ENCODE peak calls at places on chromosomes 5 and 9, in six cellular contexts. One of them, this sample, is unnamed.

GRCh38 chr9:38708759-38709158 is 11.2 kb downstream of the FAM240B start:
- DNase-seq in breast epithelium: no peak
- DNase-seq in suprapubic skin: no peak
- DNase-seq in esophagus muscularis mucosa: no peak
- DNase-seq in Panc1: no peak
- DNase-seq in HCT116: no peak
- DNase-seq in this sample: no peak

GRCh38 chr5:116938488-116938887 is 363.9 kb upstream of the SEMA6A start:
- DNase-seq in suprapubic skin: no peak
- DNase-seq in breast epithelium: no peak
- DNase-seq in Panc1: no peak
- DNase-seq in esophagus muscularis mucosa: no peak
- DNase-seq in HCT116: no peak
- DNase-seq in this sample: no peak

GRCh38 chr9:108860354-108860753 is 1.7 kb upstream of the ACTL7A start:
- DNase-seq in Panc1: no peak
- DNase-seq in esophagus muscularis mucosa: no peak
- DNase-seq in suprapubic skin: no peak
- DNase-seq in breast epithelium: no peak
- DNase-seq in HCT116: no peak
- DNase-seq in this sample: peak

GRCh38 chr9:37026936-37027581 is 7.0 kb downstream of the PAX5 start:
- DNase-seq in suprapubic skin: no peak
- DNase-seq in HCT116: no peak
- DNase-seq in esophagus muscularis mucosa: no peak
- DNase-seq in Panc1: no peak
- DNase-seq in breast epithelium: no peak
- DNase-seq in this sample: no peak

GRCh38 chr9:38339087-38339486 is 53.4 kb upstream of the ALDH1B1 start:
- DNase-seq in esophagus muscularis mucosa: no peak
- DNase-seq in breast epithelium: no peak
- DNase-seq in HCT116: no peak
- DNase-seq in Panc1: no peak
- DNase-seq in suprapubic skin: no peak
- DNase-seq in this sample: no peak

GRCh38 chr5:44983006-44983405 is 174.3 kb downstream of the MRPS30 start:
- DNase-seq in suprapubic skin: no peak
- DNase-seq in Panc1: no peak
- DNase-seq in HCT116: peak
- DNase-seq in esophagus muscularis mucosa: no peak
- DNase-seq in breast epithelium: no peak
- DNase-seq in this sample: no peak

GRCh38 chr9:1442105-1442504 is 391.9 kb downstream of the DMRT2 start:
- DNase-seq in Panc1: no peak
- DNase-seq in breast epithelium: no peak
- DNase-seq in HCT116: no peak
- DNase-seq in suprapubic skin: no peak
- DNase-seq in esophagus muscularis mucosa: no peak
- DNase-seq in this sample: no peak

GRCh38 chr5:178532236-178532635 is 58.0 kb downstream of the COL23A1 start:
- DNase-seq in HCT116: no peak
- DNase-seq in Panc1: no peak
- DNase-seq in suprapubic skin: no peak
- DNase-seq in breast epithelium: no peak
- DNase-seq in esophagus muscularis mucosa: no peak
- DNase-seq in this sample: no peak

GRCh38 chr9:135898634-135899407 is 8.5 kb downstream of the CAMSAP1 start:
- DNase-seq in esophagus muscularis mucosa: no peak
- DNase-seq in HCT116: no peak
- DNase-seq in Panc1: no peak
- DNase-seq in breast epithelium: no peak
- DNase-seq in suprapubic skin: peak
- DNase-seq in this sample: peak

GRCh38 chr9:19641046-19641445 is 147.8 kb downstream of the SLC24A2 start:
- DNase-seq in breast epithelium: no peak
- DNase-seq in esophagus muscularis mucosa: no peak
- DNase-seq in HCT116: no peak
- DNase-seq in Panc1: no peak
- DNase-seq in suprapubic skin: no peak
- DNase-seq in this sample: no peak

GRCh38 chr5:151034422-151035379 is 14.3 kb downstream of the GPX3 start:
- DNase-seq in breast epithelium: no peak
- DNase-seq in suprapubic skin: no peak
- DNase-seq in Panc1: no peak
- DNase-seq in HCT116: no peak
- DNase-seq in esophagus muscularis mucosa: no peak
- DNase-seq in this sample: no peak

GRCh38 chr9:131013771-131014676 is 5.0 kb downstream of the LAMC3 start:
- DNase-seq in HCT116: no peak
- DNase-seq in breast epithelium: no peak
- DNase-seq in esophagus muscularis mucosa: no peak
- DNase-seq in suprapubic skin: no peak
- DNase-seq in Panc1: no peak
- DNase-seq in this sample: no peak

GRCh38 chr9:94642526-94642925 is 3.2 kb upstream of the FBP1 start:
- DNase-seq in esophagus muscularis mucosa: no peak
- DNase-seq in suprapubic skin: no peak
- DNase-seq in breast epithelium: no peak
- DNase-seq in Panc1: no peak
- DNase-seq in HCT116: no peak
- DNase-seq in this sample: no peak

GRCh38 chr5:119022017-119022745 is 33.8 kb upstream of the DTWD2 start:
- DNase-seq in breast epithelium: no peak
- DNase-seq in HCT116: no peak
- DNase-seq in esophagus muscularis mucosa: no peak
- DNase-seq in suprapubic skin: no peak
- DNase-seq in Panc1: peak
- DNase-seq in this sample: no peak

GRCh38 chr5:38936269-38936668 is 90.5 kb downstream of the OSMR start:
- DNase-seq in breast epithelium: no peak
- DNase-seq in suprapubic skin: no peak
- DNase-seq in HCT116: no peak
- DNase-seq in Panc1: no peak
- DNase-seq in esophagus muscularis mucosa: no peak
- DNase-seq in this sample: no peak

GRCh38 chr5:128426090-128426534 is 111.9 kb downstream of the FBN2 start:
- DNase-seq in breast epithelium: no peak
- DNase-seq in suprapubic skin: no peak
- DNase-seq in HCT116: no peak
- DNase-seq in esophagus muscularis mucosa: no peak
- DNase-seq in Panc1: no peak
- DNase-seq in this sample: no peak

GRCh38 chr5:157116483-157116954 is 7.7 kb upstream of the HAVCR2 start:
- DNase-seq in suprapubic skin: no peak
- DNase-seq in breast epithelium: no peak
- DNase-seq in HCT116: no peak
- DNase-seq in esophagus muscularis mucosa: no peak
- DNase-seq in Panc1: no peak
- DNase-seq in this sample: no peak

GRCh38 chr5:38401145-38401544 is 142.8 kb downstream of the EGFLAM start:
- DNase-seq in suprapubic skin: no peak
- DNase-seq in Panc1: no peak
- DNase-seq in esophagus muscularis mucosa: no peak
- DNase-seq in breast epithelium: no peak
- DNase-seq in HCT116: no peak
- DNase-seq in this sample: no peak

DNA sequence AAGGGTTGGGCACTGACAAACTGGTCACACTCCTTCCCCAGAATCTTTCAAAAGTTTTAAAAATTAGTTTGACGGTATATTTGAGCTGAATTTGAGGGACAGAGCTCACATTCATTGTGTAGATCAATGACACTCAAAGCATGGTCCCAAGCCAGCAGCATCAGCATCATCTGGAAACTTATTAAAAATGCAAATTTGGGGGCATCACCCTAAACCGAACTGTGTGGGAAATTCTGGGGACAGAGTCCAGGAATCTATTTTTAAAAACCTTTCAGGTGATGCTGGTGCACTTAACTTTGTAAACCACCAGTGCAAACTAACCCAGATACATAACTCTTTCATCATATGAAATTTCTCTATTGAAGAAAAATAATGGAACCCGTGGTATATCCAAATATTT is 58.1 kb upstream of the MTAP start:
- DNase-seq in breast epithelium: no peak
- DNase-seq in HCT116: no peak
- DNase-seq in esophagus muscularis mucosa: no peak
- DNase-seq in suprapubic skin: no peak
- DNase-seq in Panc1: no peak
- DNase-seq in this sample: no peak
- H3K4me3 ChIP-seq in breast epithelium: no peak
- H3K4me3 ChIP-seq in HCT116: no peak
- H3K4me3 ChIP-seq in esophagus muscularis mucosa: no peak
- H3K4me3 ChIP-seq in suprapubic skin: no peak
- H3K4me3 ChIP-seq in Panc1: no peak
- H3K4me3 ChIP-seq in this sample: no peak

DNA sequence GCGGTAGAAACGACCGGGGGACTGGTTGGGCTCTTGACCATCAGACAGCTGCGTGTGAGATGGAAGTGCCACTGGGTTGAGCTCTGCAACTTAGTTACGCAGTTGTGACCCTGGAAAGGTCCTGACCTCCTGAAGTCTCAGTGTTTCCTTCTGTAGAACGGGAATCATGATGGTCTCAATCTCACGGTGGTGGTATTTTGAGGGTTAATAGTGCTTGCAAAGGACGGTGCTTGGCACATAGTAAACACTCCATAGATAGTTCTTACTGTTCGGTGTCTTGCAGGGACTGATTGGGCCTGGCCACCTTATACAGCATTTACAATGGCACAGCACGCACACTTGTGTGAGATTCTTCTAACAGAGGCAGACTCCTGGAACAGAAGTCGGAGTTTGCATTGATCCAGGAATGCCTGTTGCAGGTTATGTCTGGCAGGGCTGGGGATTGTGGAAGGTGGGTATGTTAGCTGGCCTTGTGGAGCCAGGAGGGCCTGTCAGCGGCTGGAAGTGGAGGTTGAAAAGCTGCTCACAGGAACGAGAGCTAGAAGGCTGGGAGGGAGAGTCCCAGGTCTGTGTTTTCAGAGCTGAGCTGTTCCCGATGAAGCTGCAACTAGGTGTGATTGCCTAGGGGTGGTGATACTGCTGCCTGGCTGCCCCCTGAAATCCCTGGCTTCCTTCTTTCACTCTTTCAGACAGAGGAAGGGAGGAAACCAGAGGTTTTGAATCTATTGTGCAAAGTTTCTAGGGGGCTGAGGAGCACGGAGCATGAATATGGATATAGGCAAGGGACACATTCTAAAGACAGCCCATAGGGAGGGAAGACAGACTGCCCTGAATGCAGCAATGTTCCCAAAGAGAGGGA is 1.0 kb upstream of the TXN start:
- DNase-seq in suprapubic skin: no peak
- DNase-seq in HCT116: no peak
- DNase-seq in esophagus muscularis mucosa: no peak
- DNase-seq in Panc1: peak
- DNase-seq in breast epithelium: no peak
- DNase-seq in this sample: no peak
- TF ChIP-seq POLR2AphosphoS5 in suprapubic skin: no peak
- TF ChIP-seq POLR2AphosphoS5 in HCT116: no peak
- TF ChIP-seq POLR2AphosphoS5 in esophagus muscularis mucosa: no peak
- TF ChIP-seq POLR2AphosphoS5 in Panc1: no peak
- TF ChIP-seq POLR2AphosphoS5 in breast epithelium: no peak
- TF ChIP-seq POLR2AphosphoS5 in this sample: no peak

GRCh38 chr5:148969291-148969690 is 93.6 kb downstream of the SH3TC2 start:
- DNase-seq in Panc1: no peak
- DNase-seq in HCT116: no peak
- DNase-seq in esophagus muscularis mucosa: no peak
- DNase-seq in breast epithelium: no peak
- DNase-seq in suprapubic skin: no peak
- DNase-seq in this sample: no peak

GRCh38 chr5:148966348-148966747 is 96.5 kb downstream of the SH3TC2 start:
- DNase-seq in suprapubic skin: no peak
- DNase-seq in HCT116: no peak
- DNase-seq in Panc1: no peak
- DNase-seq in breast epithelium: no peak
- DNase-seq in esophagus muscularis mucosa: no peak
- DNase-seq in this sample: no peak

GRCh38 chr5:148967783-148968182 is 95.1 kb downstream of the SH3TC2 start:
- DNase-seq in suprapubic skin: no peak
- DNase-seq in esophagus muscularis mucosa: no peak
- DNase-seq in Panc1: no peak
- DNase-seq in HCT116: no peak
- DNase-seq in breast epithelium: no peak
- DNase-seq in this sample: no peak

GRCh38 chr5:148968311-148968710 is 94.6 kb downstream of the SH3TC2 start:
- DNase-seq in suprapubic skin: no peak
- DNase-seq in HCT116: no peak
- DNase-seq in breast epithelium: no peak
- DNase-seq in esophagus muscularis mucosa: no peak
- DNase-seq in Panc1: no peak
- DNase-seq in this sample: no peak

GRCh38 chr5:148966937-148967336 is 95.9 kb downstream of the SH3TC2 start:
- DNase-seq in suprapubic skin: no peak
- DNase-seq in esophagus muscularis mucosa: no peak
- DNase-seq in HCT116: no peak
- DNase-seq in Panc1: no peak
- DNase-seq in breast epithelium: no peak
- DNase-seq in this sample: no peak
- H3K4me3 ChIP-seq in suprapubic skin: no peak
- H3K4me3 ChIP-seq in esophagus muscularis mucosa: no peak
- H3K4me3 ChIP-seq in HCT116: no peak
- H3K4me3 ChIP-seq in Panc1: no peak
- H3K4me3 ChIP-seq in breast epithelium: no peak
- H3K4me3 ChIP-seq in this sample: no peak

DNA sequence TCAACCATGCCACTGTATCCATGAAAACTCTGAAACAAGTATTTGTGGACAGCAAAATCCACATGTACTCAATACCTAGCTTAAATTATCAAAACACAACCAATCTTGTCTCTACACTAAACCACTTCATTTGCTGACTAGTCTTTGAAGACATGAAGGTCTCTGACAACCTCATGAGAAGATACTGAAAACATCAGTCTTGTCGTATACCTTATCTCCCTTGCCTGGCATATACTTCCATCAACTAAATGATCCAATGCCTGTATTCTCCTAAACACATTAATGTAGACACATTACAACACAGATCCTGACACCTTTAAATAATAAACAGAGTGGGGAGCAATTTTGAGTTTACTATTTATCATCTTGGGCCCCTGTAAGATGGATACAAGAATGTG is 2.9 kb downstream of the RPS23 start:
- DNase-seq in Panc1: no peak
- DNase-seq in suprapubic skin: no peak
- DNase-seq in esophagus muscularis mucosa: no peak
- DNase-seq in HCT116: no peak
- DNase-seq in breast epithelium: no peak
- DNase-seq in this sample: no peak
- TF ChIP-seq POLR2AphosphoS5 in Panc1: peak
- TF ChIP-seq POLR2AphosphoS5 in suprapubic skin: no peak
- TF ChIP-seq POLR2AphosphoS5 in esophagus muscularis mucosa: no peak
- TF ChIP-seq POLR2AphosphoS5 in HCT116: no peak
- TF ChIP-seq POLR2AphosphoS5 in breast epithelium: no peak
- TF ChIP-seq POLR2AphosphoS5 in this sample: no peak